ENCODE peak calls at places on chromosomes 12 and 14, in seven cellular contexts. One of them, this sample, is unnamed.

GRCh38 chr12:26496170-26496569 is 300.8 kb downstream of the SSPN start:
- DNase-seq in brain microvascular endothelial cell: no peak
- DNase-seq in upper lobe of right lung: no peak
- DNase-seq in AG10803: no peak
- DNase-seq in dorsolateral prefrontal cortex: no peak
- DNase-seq in activated CD4-positive, CD25-positive, alpha-beta regulatory T cell treated with anti-CD3 and anti-CD28 coated beads, Interleukin-2, amount 50 U/mL, for 16 hours: no peak
- DNase-seq in A549: no peak
- DNase-seq in this sample: no peak

GRCh38 chr14:33972522-33973162 is 21.8 kb upstream of the EGLN3 start:
- DNase-seq in dorsolateral prefrontal cortex: no peak
- DNase-seq in brain microvascular endothelial cell: no peak
- DNase-seq in AG10803: no peak
- DNase-seq in activated CD4-positive, CD25-positive, alpha-beta regulatory T cell treated with anti-CD3 and anti-CD28 coated beads, Interleukin-2, amount 50 U/mL, for 16 hours: no peak
- DNase-seq in A549: no peak
- DNase-seq in upper lobe of right lung: no peak
- DNase-seq in this sample: no peak

GRCh38 chr14:60863251-60863650 is 117.6 kb downstream of the TRMT5 start:
- DNase-seq in activated CD4-positive, CD25-positive, alpha-beta regulatory T cell treated with anti-CD3 and anti-CD28 coated beads, Interleukin-2, amount 50 U/mL, for 16 hours: no peak
- DNase-seq in A549: no peak
- DNase-seq in upper lobe of right lung: no peak
- DNase-seq in dorsolateral prefrontal cortex: no peak
- DNase-seq in AG10803: no peak
- DNase-seq in brain microvascular endothelial cell: no peak
- DNase-seq in this sample: no peak

GRCh38 chr12:3185260-3185870 is 108.2 kb downstream of the TSPAN9 start:
- DNase-seq in upper lobe of right lung: no peak
- DNase-seq in dorsolateral prefrontal cortex: no peak
- DNase-seq in brain microvascular endothelial cell: no peak
- DNase-seq in activated CD4-positive, CD25-positive, alpha-beta regulatory T cell treated with anti-CD3 and anti-CD28 coated beads, Interleukin-2, amount 50 U/mL, for 16 hours: no peak
- DNase-seq in AG10803: no peak
- DNase-seq in A549: no peak
- DNase-seq in this sample: no peak

GRCh38 chr12:53925006-53925405 is 13.6 kb upstream of the HOXC13 start:
- DNase-seq in A549: no peak
- DNase-seq in upper lobe of right lung: no peak
- DNase-seq in AG10803: no peak
- DNase-seq in activated CD4-positive, CD25-positive, alpha-beta regulatory T cell treated with anti-CD3 and anti-CD28 coated beads, Interleukin-2, amount 50 U/mL, for 16 hours: no peak
- DNase-seq in brain microvascular endothelial cell: no peak
- DNase-seq in dorsolateral prefrontal cortex: no peak
- DNase-seq in this sample: no peak

GRCh38 chr14:56333361-56334279 is 215.4 kb downstream of the PELI2 start:
- DNase-seq in upper lobe of right lung: no peak
- DNase-seq in A549: peak
- DNase-seq in AG10803: peak
- DNase-seq in dorsolateral prefrontal cortex: no peak
- DNase-seq in brain microvascular endothelial cell: peak
- DNase-seq in activated CD4-positive, CD25-positive, alpha-beta regulatory T cell treated with anti-CD3 and anti-CD28 coated beads, Interleukin-2, amount 50 U/mL, for 16 hours: no peak
- DNase-seq in this sample: peak

GRCh38 chr12:34304001-34304400 is 281.7 kb downstream of the ALG10 start:
- DNase-seq in dorsolateral prefrontal cortex: no peak
- DNase-seq in activated CD4-positive, CD25-positive, alpha-beta regulatory T cell treated with anti-CD3 and anti-CD28 coated beads, Interleukin-2, amount 50 U/mL, for 16 hours: no peak
- DNase-seq in A549: no peak
- DNase-seq in brain microvascular endothelial cell: no peak
- DNase-seq in AG10803: no peak
- DNase-seq in upper lobe of right lung: no peak
- DNase-seq in this sample: no peak

GRCh38 chr12:91813701-91814100 is 331.9 kb downstream of the BTG1 start:
- DNase-seq in AG10803: peak
- DNase-seq in activated CD4-positive, CD25-positive, alpha-beta regulatory T cell treated with anti-CD3 and anti-CD28 coated beads, Interleukin-2, amount 50 U/mL, for 16 hours: no peak
- DNase-seq in dorsolateral prefrontal cortex: no peak
- DNase-seq in brain microvascular endothelial cell: no peak
- DNase-seq in upper lobe of right lung: no peak
- DNase-seq in A549: no peak
- DNase-seq in this sample: no peak

GRCh38 chr12:2052861-2053674 is at the start of gene CACNA1C:
- DNase-seq in dorsolateral prefrontal cortex: peak
- DNase-seq in upper lobe of right lung: no peak
- DNase-seq in AG10803: peak
- DNase-seq in brain microvascular endothelial cell: no peak
- DNase-seq in A549: peak
- DNase-seq in activated CD4-positive, CD25-positive, alpha-beta regulatory T cell treated with anti-CD3 and anti-CD28 coated beads, Interleukin-2, amount 50 U/mL, for 16 hours: no peak
- DNase-seq in this sample: peak

GRCh38 chr12:105334568-105334967 is 4.1 kb downstream of the C12orf75 start:
- DNase-seq in brain microvascular endothelial cell: peak
- DNase-seq in AG10803: no peak
- DNase-seq in upper lobe of right lung: no peak
- DNase-seq in A549: no peak
- DNase-seq in activated CD4-positive, CD25-positive, alpha-beta regulatory T cell treated with anti-CD3 and anti-CD28 coated beads, Interleukin-2, amount 50 U/mL, for 16 hours: no peak
- DNase-seq in dorsolateral prefrontal cortex: no peak
- DNase-seq in this sample: no peak

GRCh38 chr14:72904840-72905561 is 11.1 kb upstream of the DPF3 start:
- DNase-seq in A549: peak
- DNase-seq in upper lobe of right lung: no peak
- DNase-seq in activated CD4-positive, CD25-positive, alpha-beta regulatory T cell treated with anti-CD3 and anti-CD28 coated beads, Interleukin-2, amount 50 U/mL, for 16 hours: peak
- DNase-seq in brain microvascular endothelial cell: peak
- DNase-seq in AG10803: peak
- DNase-seq in dorsolateral prefrontal cortex: peak
- DNase-seq in this sample: peak